ENCODE peak calls at places on chromosomes 13 and 19, in seven cellular contexts. J is IMR-90, U is A549, Y is uterus, G is A673, D is tibial nerve, R is psoas muscle. L is an unnamed sample.

GRCh38 chr19:47729799-47730520 is 15.4 kb upstream of the NOP53 start:
- DNase-seq in Y (peak), J (no peak), U (peak), G (peak), R (peak), D (peak), L (no peak)

GRCh38 chr13:35703061-35703460 is 226.6 kb upstream of the MAB21L1 start:
- DNase-seq in U (no peak), Y (no peak), D (no peak), G (no peak), J (peak), R (no peak), L (no peak)

GRCh38 chr13:98427331-98427995 is 149.4 kb downstream of the STK24 start:
- DNase-seq in Y (no peak), G (no peak), D (no peak), R (no peak), U (no peak), J (no peak), L (no peak)

GRCh38 chr19:46718157-46718933 is 1.4 kb upstream of the PRKD2 start:
- DNase-seq in J (no peak), Y (no peak), R (no peak), U (peak), G (no peak), D (no peak), L (no peak)

GRCh38 chr19:14114854-14115253 is 2.7 kb downstream of the PRKACA start:
- DNase-seq in G (no peak), Y (no peak), J (no peak), U (peak), R (peak), D (no peak), L (no peak)

GRCh38 chr13:113337556-113337955 is 26.4 kb downstream of the GRTP1 start:
- DNase-seq in G (no peak), Y (no peak), R (peak), J (no peak), D (no peak), U (no peak), L (no peak)

GRCh38 chr13:26051231-26052135 is at the start of gene SHISA2:
- DNase-seq in D (no peak), Y (no peak), R (peak), G (peak), U (no peak), J (peak), L (no peak)

GRCh38 chr19:30225615-30226463 is 146.3 kb upstream of the ZNF536 start:
- DNase-seq in J (no peak), R (no peak), Y (no peak), D (no peak), U (peak), G (peak), L (no peak)

GRCh38 chr13:67120872-67121531 is 109.1 kb downstream of the PCDH9 start:
- DNase-seq in G (no peak), R (no peak), J (peak), Y (no peak), D (no peak), U (no peak), L (no peak)

GRCh38 chr13:47288546-47288945 is 391.7 kb upstream of the HTR2A start:
- DNase-seq in R (no peak), U (no peak), D (no peak), Y (no peak), J (peak), G (no peak), L (no peak)

GRCh38 chr13:114067381-114067885 is 65.0 kb downstream of the RASA3 start:
- DNase-seq in Y (no peak), R (no peak), U (no peak), D (no peak), G (no peak), J (peak), L (peak)

GRCh38 chr13:114266241-114266640 is 15.2 kb upstream of the UPF3A start:
- DNase-seq in G (no peak), Y (no peak), J (no peak), D (no peak), R (no peak), U (no peak), L (no peak)

GRCh38 chr13:80473695-80474094 is 132.8 kb upstream of the SPRY2 start:
- DNase-seq in D (no peak), Y (no peak), J (peak), R (no peak), U (peak), G (no peak), L (peak)

GRCh38 chr13:50509167-50509566 is 334.3 kb downstream of the DLEU7 start:
- DNase-seq in R (no peak), Y (no peak), D (no peak), J (no peak), U (no peak), G (no peak), L (no peak)

GRCh38 chr13:40982772-40983171 is 36.3 kb downstream of the ELF1 start:
- DNase-seq in G (peak), R (no peak), D (peak), J (peak), U (no peak), Y (no peak), L (no peak)

GRCh38 chr19:2186071-2186846 is 22.5 kb downstream of the DOT1L start:
- DNase-seq in R (peak), U (no peak), Y (peak), D (peak), J (peak), G (no peak), L (peak)

GRCh38 chr19:45781282-45782161 is 768 bp downstream of the DMPK start:
- DNase-seq in J (no peak), D (no peak), U (peak), G (no peak), R (peak), Y (no peak), L (no peak)

GRCh38 chr19:6730153-6730804 is 7.1 kb downstream of the GPR108 start:
- DNase-seq in G (peak), U (peak), Y (peak), D (peak), R (peak), J (no peak), L (no peak)

GRCh38 chr13:106594986-106595385 is 27.0 kb upstream of the ARGLU1 start:
- DNase-seq in R (no peak), U (no peak), D (no peak), Y (no peak), G (peak), J (no peak), L (no peak)

GRCh38 chr13:52070929-52071523 is 46.5 kb downstream of the UTP14C start:
- DNase-seq in Y (no peak), D (no peak), G (peak), U (no peak), R (no peak), J (peak), L (no peak)

GRCh38 chr13:107450426-107450825 is 764.9 kb downstream of the LIG4 start:
- DNase-seq in R (no peak), D (no peak), U (no peak), Y (no peak), J (peak), G (peak), L (no peak)

GRCh38 chr13:106159295-106160195 is 375.9 kb downstream of the EFNB2 start:
- DNase-seq in J (no peak), U (no peak), D (no peak), G (no peak), Y (no peak), R (no peak), L (no peak)

GRCh38 chr19:42129399-42130253 is 2.6 kb downstream of the POU2F2 start:
- DNase-seq in R (peak), U (no peak), G (no peak), Y (no peak), J (peak), D (peak), L (no peak)

GRCh38 chr19:49936549-49936948 is 7.2 kb upstream of the NUP62 start:
- DNase-seq in Y (no peak), J (no peak), U (no peak), G (no peak), D (no peak), R (no peak), L (no peak)

GRCh38 chr13:110944121-110944967 is 29.5 kb upstream of the ANKRD10 start:
- DNase-seq in Y (no peak), U (peak), R (peak), G (peak), D (no peak), J (peak), L (no peak)
- TF ChIP-seq CTCF in Y (peak), U (peak), R (peak), G (peak), D (no peak), J (peak), L (peak)

GRCh38 chr13:99962242-99962641 is 9.3 kb downstream of the ZIC5 start:
- DNase-seq in Y (no peak), R (no peak), J (no peak), G (no peak), U (no peak), D (no peak), L (no peak)
- TF ChIP-seq CTCF in Y (no peak), R (no peak), J (no peak), G (no peak), U (no peak), D (no peak), L (no peak)

GRCh38 chr19:18202759-18203407 is 959 bp downstream of the RAB3A start:
- DNase-seq in G (peak), D (no peak), R (peak), J (no peak), Y (peak), U (no peak), L (no peak)
- TF ChIP-seq CTCF in G (peak), D (peak), R (peak), J (peak), Y (no peak), U (peak), L (peak)

GRCh38 chr13:64471916-64472315 is 2758.2 kb downstream of the PCDH9 start:
- DNase-seq in G (peak), J (peak), D (no peak), R (no peak), U (peak), Y (no peak), L (no peak)
- TF ChIP-seq CTCF in G (peak), J (peak), D (no peak), R (peak), U (peak), Y (no peak), L (peak)

GRCh38 chr13:29418026-29418425 is 177.5 kb downstream of the SLC7A1 start:
- DNase-seq in J (no peak), R (no peak), Y (no peak), G (no peak), D (no peak), U (no peak), L (no peak)
- TF ChIP-seq CTCF in J (no peak), R (no peak), Y (no peak), G (peak), D (no peak), U (no peak), L (no peak)

DNA sequence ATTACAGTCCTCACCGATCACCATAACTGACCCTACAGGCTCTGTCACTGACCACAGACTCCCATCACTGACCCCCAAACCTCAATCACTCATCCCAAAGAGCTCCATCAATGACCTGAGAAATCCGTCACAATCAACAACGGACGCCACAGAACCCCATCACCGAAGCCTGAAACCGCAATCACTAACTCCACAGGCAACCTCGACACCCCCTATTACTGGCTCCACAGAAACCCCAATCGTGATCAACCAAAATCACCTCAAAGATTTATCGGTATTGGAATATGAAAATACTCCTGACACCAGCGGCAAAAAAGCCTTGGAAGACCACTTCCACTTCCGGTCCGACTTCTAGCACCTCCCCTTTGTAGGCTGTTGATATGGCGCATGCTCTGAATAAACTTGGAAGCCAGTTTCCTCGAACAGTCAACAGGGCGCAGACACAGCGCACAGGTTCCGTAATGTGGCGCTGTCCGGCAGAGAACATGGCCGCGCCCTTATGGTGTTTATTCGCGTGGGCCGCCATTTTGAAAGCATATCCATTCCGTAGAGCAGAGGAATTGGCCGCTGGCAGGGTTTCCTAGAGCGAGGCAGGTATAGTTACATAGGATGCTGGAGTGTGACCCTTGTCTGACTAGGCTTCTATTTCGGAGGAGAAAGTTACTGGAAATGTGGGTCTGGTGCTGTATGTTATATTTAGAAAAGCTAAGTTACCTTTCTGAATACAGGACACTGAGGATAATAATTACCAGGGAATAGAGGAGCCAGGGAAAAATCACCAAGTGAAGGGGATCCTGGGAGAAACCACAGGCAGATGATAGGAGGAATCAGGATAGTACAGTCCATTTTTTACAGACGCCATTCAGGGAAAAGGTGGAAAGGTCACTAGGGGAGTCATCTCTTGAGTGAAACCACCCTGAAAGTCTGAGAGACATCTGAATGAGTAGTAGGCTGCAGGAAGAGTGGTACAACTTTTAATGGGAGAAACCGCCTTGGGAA is at the start of gene ZNF585A:
- DNase-seq in G (peak), R (peak), D (peak), U (peak), J (peak), Y (peak), L (peak)
- TF ChIP-seq CTCF in G (peak), R (peak), D (peak), U (no peak), J (peak), Y (peak), L (peak)

GRCh38 chr19:38918526-38918925 is 6.5 kb upstream of the CCER2 start:
- DNase-seq in U (no peak), R (no peak), D (no peak), G (no peak), Y (no peak), J (no peak), L (no peak)

GRCh38 chr19:38915329-38916321 is 3.6 kb upstream of the CCER2 start:
- DNase-seq in G (no peak), D (no peak), R (no peak), J (no peak), U (no peak), Y (no peak), L (no peak)

GRCh38 chr19:38919837-38920528 is 8.0 kb upstream of the CCER2 start:
- DNase-seq in D (no peak), G (no peak), R (no peak), J (no peak), Y (no peak), U (no peak), L (no peak)

GRCh38 chr19:38917516-38917915 is 5.5 kb upstream of the CCER2 start:
- DNase-seq in R (no peak), U (no peak), G (no peak), Y (no peak), J (no peak), D (no peak), L (no peak)

DNA sequence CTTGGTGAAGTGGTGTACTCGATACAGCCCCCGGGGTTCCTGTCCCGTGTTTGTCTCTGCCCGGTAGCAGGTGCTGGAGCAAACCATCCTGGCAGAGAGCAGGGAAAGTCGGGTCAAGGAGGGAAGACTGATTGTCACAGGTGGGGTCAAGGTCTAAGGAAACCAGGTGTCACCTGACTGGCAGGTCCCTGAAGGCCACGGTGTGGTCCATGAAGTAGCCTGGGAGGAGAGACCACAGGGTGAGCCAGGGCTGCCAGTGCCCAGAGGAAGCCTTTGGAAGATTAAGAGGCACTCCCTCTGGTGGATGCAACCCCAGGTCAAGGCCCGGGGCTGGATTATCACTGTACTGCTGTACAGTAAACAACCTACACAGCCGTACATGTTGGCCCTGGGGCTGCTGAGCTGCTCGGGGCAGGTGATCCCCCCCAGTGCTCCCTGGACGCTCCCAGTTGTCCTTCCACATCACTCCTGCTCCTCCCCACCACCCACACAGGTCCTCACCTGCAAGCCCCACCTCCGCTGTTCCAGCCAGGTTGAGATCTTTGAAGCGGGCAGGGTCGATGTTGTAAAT is 6.0 kb upstream of the CCER2 start:
- DNase-seq in Y (no peak), J (no peak), D (no peak), G (no peak), R (no peak), U (peak), L (no peak)
- TF ChIP-seq CTCF in Y (no peak), J (no peak), D (no peak), G (no peak), R (no peak), U (peak), L (no peak)

DNA sequence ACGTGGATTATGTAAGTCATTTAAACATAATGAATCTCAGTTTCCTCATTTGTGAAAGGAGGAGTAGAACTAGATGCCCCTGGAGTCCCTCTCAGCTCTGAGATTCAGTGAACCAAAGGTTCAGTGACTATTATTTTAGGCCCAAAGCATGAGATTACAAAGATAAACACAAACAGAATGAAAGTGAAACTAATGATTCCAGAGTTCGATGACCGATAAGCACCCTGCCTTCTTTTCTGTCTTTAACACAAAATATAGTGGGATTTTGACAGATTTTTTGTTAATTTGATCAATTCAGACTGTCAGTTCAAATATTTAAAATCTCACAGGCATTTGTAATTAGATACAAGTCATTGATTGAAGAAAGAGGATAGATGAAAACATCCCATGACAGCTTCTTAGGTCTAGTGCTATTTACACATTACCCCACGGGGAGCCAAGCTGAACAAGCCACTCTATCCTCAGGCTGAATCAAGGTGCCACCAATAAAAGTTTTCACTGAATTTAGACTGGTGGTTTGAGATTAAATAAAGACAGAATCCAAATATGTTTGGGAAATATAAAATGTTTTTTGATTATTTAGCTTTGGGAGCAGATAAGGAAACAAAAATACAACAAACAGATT is 64.6 kb upstream of the RAP2A start:
- DNase-seq in R (no peak), G (peak), J (no peak), U (no peak), Y (no peak), D (no peak), L (no peak)
- TF ChIP-seq CTCF in R (no peak), G (no peak), J (no peak), U (no peak), Y (no peak), D (no peak), L (no peak)

GRCh38 chr19:3443840-3444694 is 36.3 kb downstream of the SMIM24 start:
- DNase-seq in R (no peak), G (no peak), Y (no peak), D (no peak), U (no peak), J (peak), L (no peak)

GRCh38 chr19:3442487-3443071 is 37.7 kb downstream of the SMIM24 start:
- DNase-seq in G (no peak), U (no peak), J (no peak), Y (no peak), R (no peak), D (no peak), L (no peak)

GRCh38 chr19:3441986-3442329 is 38.4 kb downstream of the SMIM24 start:
- DNase-seq in D (no peak), G (no peak), Y (no peak), R (no peak), J (no peak), U (no peak), L (no peak)

GRCh38 chr19:3441089-3441985 is 39.0 kb downstream of the SMIM24 start:
- DNase-seq in J (no peak), D (no peak), Y (no peak), G (no peak), R (no peak), U (no peak), L (no peak)

DNA sequence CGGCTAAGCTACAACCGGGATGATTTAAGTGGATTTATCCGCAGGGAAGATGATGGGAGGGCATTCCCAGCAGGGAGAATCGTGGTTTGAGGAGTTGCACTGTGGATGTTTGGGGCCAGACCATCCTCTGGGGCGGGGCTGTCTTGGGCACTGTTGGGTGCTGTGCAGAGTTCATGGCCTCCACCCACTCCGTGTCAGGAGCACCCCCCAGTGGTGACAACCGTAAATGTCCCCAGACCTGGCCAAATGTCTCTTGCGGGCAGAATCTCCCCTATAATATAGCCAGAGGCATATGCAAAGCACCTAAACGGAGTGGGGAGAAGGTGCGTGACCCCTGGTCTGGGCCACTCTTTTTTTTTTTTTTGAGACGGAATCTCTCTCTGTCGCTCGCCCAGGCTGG is 40.2 kb downstream of the SMIM24 start:
- DNase-seq in J (no peak), R (peak), G (peak), D (peak), Y (no peak), U (peak), L (no peak)
- TF ChIP-seq CTCF in J (peak), R (peak), G (peak), D (peak), Y (peak), U (peak), L (peak)

DNA sequence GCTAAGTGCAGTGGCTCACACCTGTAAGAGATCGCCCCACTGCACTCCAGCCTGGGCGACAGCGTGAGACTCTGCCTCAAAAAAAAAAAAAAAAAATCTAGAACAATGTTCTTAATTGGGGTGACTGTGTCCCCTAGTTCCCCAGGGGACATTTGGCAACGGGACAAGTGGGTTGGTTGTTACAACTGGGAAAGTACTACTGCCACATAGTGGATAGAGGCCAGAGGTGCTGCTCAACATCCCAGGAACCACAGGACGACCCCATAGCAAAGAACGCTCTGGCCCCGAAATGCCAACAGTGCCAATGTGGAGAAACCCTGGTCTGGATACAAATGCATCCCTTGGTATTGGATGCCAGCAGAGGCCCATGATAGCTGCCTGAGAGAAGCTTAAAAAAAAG is 11.8 kb downstream of the NLRP12 start:
- DNase-seq in Y (no peak), D (no peak), J (no peak), G (peak), R (no peak), U (no peak), L (no peak)
- TF ChIP-seq CTCF in Y (no peak), D (no peak), J (no peak), G (peak), R (no peak), U (peak), L (no peak)